ENCODE peak calls at places on chromosomes 4 and X, in nine cellular contexts. One of them, this sample, is unnamed.

GRCh38 chr4:4935974-4936373 is 76.5 kb downstream of the MSX1 start:
- DNase-seq in hypothalamus: no peak
- DNase-seq in ecto neural progenitor cell: no peak
- DNase-seq in GDM1: no peak
- DNase-seq in GOT3: no peak
- DNase-seq in MM.1S: no peak
- DNase-seq in HFFc6: no peak
- DNase-seq in stimulated activated effector memory CD8-positive, alpha-beta T cell treated with anti-CD3 and anti-CD28 coated beads, Interleukin-12 subunit alpha, Interleukin-12 subunit beta, amount 100 ng/mL, for 72 hours: no peak
- DNase-seq in lower lobe of right lung: no peak
- DNase-seq in this sample: no peak

GRCh38 chr4:107712236-107712635 is 7.8 kb downstream of the PAPSS1 start:
- DNase-seq in stimulated activated effector memory CD8-positive, alpha-beta T cell treated with anti-CD3 and anti-CD28 coated beads, Interleukin-12 subunit alpha, Interleukin-12 subunit beta, amount 100 ng/mL, for 72 hours: no peak
- DNase-seq in ecto neural progenitor cell: no peak
- DNase-seq in GDM1: no peak
- DNase-seq in GOT3: no peak
- DNase-seq in HFFc6: no peak
- DNase-seq in lower lobe of right lung: no peak
- DNase-seq in hypothalamus: no peak
- DNase-seq in MM.1S: no peak
- DNase-seq in this sample: no peak

GRCh38 chrX:144006811-144007210 is 122.9 kb downstream of the UBE2NL start:
- DNase-seq in lower lobe of right lung: no peak
- DNase-seq in hypothalamus: no peak
- DNase-seq in GDM1: no peak
- DNase-seq in MM.1S: no peak
- DNase-seq in stimulated activated effector memory CD8-positive, alpha-beta T cell treated with anti-CD3 and anti-CD28 coated beads, Interleukin-12 subunit alpha, Interleukin-12 subunit beta, amount 100 ng/mL, for 72 hours: no peak
- DNase-seq in HFFc6: no peak
- DNase-seq in ecto neural progenitor cell: no peak
- DNase-seq in GOT3: no peak
- DNase-seq in this sample: no peak

GRCh38 chr4:38684951-38685350 is 21.0 kb downstream of the KLF3 start:
- DNase-seq in stimulated activated effector memory CD8-positive, alpha-beta T cell treated with anti-CD3 and anti-CD28 coated beads, Interleukin-12 subunit alpha, Interleukin-12 subunit beta, amount 100 ng/mL, for 72 hours: no peak
- DNase-seq in ecto neural progenitor cell: no peak
- DNase-seq in lower lobe of right lung: no peak
- DNase-seq in hypothalamus: no peak
- DNase-seq in MM.1S: no peak
- DNase-seq in GOT3: no peak
- DNase-seq in GDM1: no peak
- DNase-seq in HFFc6: no peak
- DNase-seq in this sample: no peak

GRCh38 chr4:86306816-86307215 is 53.0 kb downstream of the MAPK10 start:
- DNase-seq in ecto neural progenitor cell: no peak
- DNase-seq in lower lobe of right lung: no peak
- DNase-seq in GOT3: no peak
- DNase-seq in GDM1: no peak
- DNase-seq in MM.1S: no peak
- DNase-seq in hypothalamus: no peak
- DNase-seq in stimulated activated effector memory CD8-positive, alpha-beta T cell treated with anti-CD3 and anti-CD28 coated beads, Interleukin-12 subunit alpha, Interleukin-12 subunit beta, amount 100 ng/mL, for 72 hours: no peak
- DNase-seq in HFFc6: peak; percentile 28
- DNase-seq in this sample: peak; percentile 29

GRCh38 chr4:113952452-113953029 is 26.9 kb downstream of the ARSJ start:
- DNase-seq in HFFc6: peak; percentile 19
- DNase-seq in GOT3: no peak
- DNase-seq in GDM1: peak; percentile 30
- DNase-seq in stimulated activated effector memory CD8-positive, alpha-beta T cell treated with anti-CD3 and anti-CD28 coated beads, Interleukin-12 subunit alpha, Interleukin-12 subunit beta, amount 100 ng/mL, for 72 hours: peak; percentile 15
- DNase-seq in ecto neural progenitor cell: peak; percentile 48
- DNase-seq in hypothalamus: no peak
- DNase-seq in lower lobe of right lung: no peak
- DNase-seq in MM.1S: peak; percentile 28
- DNase-seq in this sample: peak; percentile 65

GRCh38 chr4:176226736-176227135 is 31.4 kb upstream of the SPATA4 start:
- DNase-seq in MM.1S: no peak
- DNase-seq in ecto neural progenitor cell: no peak
- DNase-seq in stimulated activated effector memory CD8-positive, alpha-beta T cell treated with anti-CD3 and anti-CD28 coated beads, Interleukin-12 subunit alpha, Interleukin-12 subunit beta, amount 100 ng/mL, for 72 hours: no peak
- DNase-seq in hypothalamus: no peak
- DNase-seq in lower lobe of right lung: no peak
- DNase-seq in GOT3: no peak
- DNase-seq in HFFc6: no peak
- DNase-seq in GDM1: no peak
- DNase-seq in this sample: no peak

GRCh38 chrX:16464369-16464768 is 185.6 kb upstream of the S100G start:
- DNase-seq in hypothalamus: no peak
- DNase-seq in GOT3: no peak
- DNase-seq in HFFc6: no peak
- DNase-seq in MM.1S: no peak
- DNase-seq in stimulated activated effector memory CD8-positive, alpha-beta T cell treated with anti-CD3 and anti-CD28 coated beads, Interleukin-12 subunit alpha, Interleukin-12 subunit beta, amount 100 ng/mL, for 72 hours: no peak
- DNase-seq in lower lobe of right lung: no peak
- DNase-seq in GDM1: no peak
- DNase-seq in ecto neural progenitor cell: no peak
- DNase-seq in this sample: no peak

GRCh38 chr4:130210871-130211270 is 1114.9 kb downstream of the C4orf33 start:
- DNase-seq in stimulated activated effector memory CD8-positive, alpha-beta T cell treated with anti-CD3 and anti-CD28 coated beads, Interleukin-12 subunit alpha, Interleukin-12 subunit beta, amount 100 ng/mL, for 72 hours: no peak
- DNase-seq in ecto neural progenitor cell: no peak
- DNase-seq in GDM1: no peak
- DNase-seq in MM.1S: no peak
- DNase-seq in hypothalamus: no peak
- DNase-seq in lower lobe of right lung: no peak
- DNase-seq in GOT3: no peak
- DNase-seq in HFFc6: peak; percentile 82
- DNase-seq in this sample: peak; percentile 14

GRCh38 chrX:136147966-136148365 is 633 bp downstream of the FHL1 start:
- DNase-seq in lower lobe of right lung: no peak
- DNase-seq in GOT3: no peak
- DNase-seq in ecto neural progenitor cell: no peak
- DNase-seq in hypothalamus: no peak
- DNase-seq in GDM1: no peak
- DNase-seq in MM.1S: no peak
- DNase-seq in HFFc6: no peak
- DNase-seq in stimulated activated effector memory CD8-positive, alpha-beta T cell treated with anti-CD3 and anti-CD28 coated beads, Interleukin-12 subunit alpha, Interleukin-12 subunit beta, amount 100 ng/mL, for 72 hours: no peak
- DNase-seq in this sample: no peak

This sample was measured in NCI-H1092 treated with DMSO at 0.1 percent for 48 hours.